ENCODE peak calls at places on chromosomes 11 and 22, in five cellular contexts. F, C, P, J and O are unnamed samples. For H3K4me1, the result is how much of the 10 kb centered on the place peaks cover.

GRCh38 chr22:42754658-42755057 is 34.0 kb upstream of the A4GALT start:
- DNase-seq in F (no peak), C (peak), P (no peak), J (no peak), O (no peak)

GRCh38 chr11:88555018-88555828 is 217.7 kb upstream of the CTSC start:
- DNase-seq in F (no peak), C (peak), P (no peak), J (peak), O (no peak)

GRCh38 chr11:59401262-59401552 is 25.0 kb downstream of the OR5A2 start:
- DNase-seq in F (no peak), C (no peak), P (no peak), J (no peak), O (no peak)

GRCh38 chr11:31827458-31828206 is 16.5 kb upstream of the PAX6 start:
- DNase-seq in F (no peak), C (peak), P (no peak), J (peak), O (peak)

GRCh38 chr11:1931791-1932480 is 12.4 kb downstream of the TNNT3 start:
- DNase-seq in F (no peak), C (no peak), P (no peak), J (no peak), O (no peak)

GRCh38 chr11:130428271-130428670 is at the start of gene ADAMTS8:
- DNase-seq in F (peak), C (no peak), P (no peak), J (no peak), O (no peak)

GRCh38 chr11:10694481-10695239 is 1.1 kb upstream of the IRAG1 start:
- DNase-seq in F (no peak), C (peak), P (no peak), J (peak), O (no peak)

GRCh38 chr22:19181786-19182471 is 3.4 kb upstream of the SLC25A1 start:
- DNase-seq in F (no peak), C (no peak), P (no peak), J (no peak), O (no peak)

GRCh38 chr22:40741116-40741515 is 61.8 kb downstream of the MCHR1 start:
- DNase-seq in F (no peak), C (no peak), P (no peak), J (no peak), O (no peak)

GRCh38 chr11:22567759-22568158 is 57.9 kb downstream of the FANCF start:
- DNase-seq in F (no peak), C (no peak), P (no peak), J (no peak), O (no peak)

GRCh38 chr22:27278986-27279385 is 522.6 kb downstream of the MN1 start:
- DNase-seq in F (no peak), C (no peak), P (no peak), J (no peak), O (no peak)

GRCh38 chr11:1158681-1159525 is 1.1 kb downstream of the MUC5AC start:
- DNase-seq in F (no peak), C (no peak), P (peak), J (no peak), O (no peak)

GRCh38 chr11:31761636-31762035 is 49.5 kb downstream of the PAX6 start:
- DNase-seq in F (no peak), C (no peak), P (no peak), J (no peak), O (no peak)

GRCh38 chr11:121293276-121293569 is 652 bp downstream of the SC5D start:
- DNase-seq in F (no peak), C (peak), P (no peak), J (peak), O (no peak)

DNA sequence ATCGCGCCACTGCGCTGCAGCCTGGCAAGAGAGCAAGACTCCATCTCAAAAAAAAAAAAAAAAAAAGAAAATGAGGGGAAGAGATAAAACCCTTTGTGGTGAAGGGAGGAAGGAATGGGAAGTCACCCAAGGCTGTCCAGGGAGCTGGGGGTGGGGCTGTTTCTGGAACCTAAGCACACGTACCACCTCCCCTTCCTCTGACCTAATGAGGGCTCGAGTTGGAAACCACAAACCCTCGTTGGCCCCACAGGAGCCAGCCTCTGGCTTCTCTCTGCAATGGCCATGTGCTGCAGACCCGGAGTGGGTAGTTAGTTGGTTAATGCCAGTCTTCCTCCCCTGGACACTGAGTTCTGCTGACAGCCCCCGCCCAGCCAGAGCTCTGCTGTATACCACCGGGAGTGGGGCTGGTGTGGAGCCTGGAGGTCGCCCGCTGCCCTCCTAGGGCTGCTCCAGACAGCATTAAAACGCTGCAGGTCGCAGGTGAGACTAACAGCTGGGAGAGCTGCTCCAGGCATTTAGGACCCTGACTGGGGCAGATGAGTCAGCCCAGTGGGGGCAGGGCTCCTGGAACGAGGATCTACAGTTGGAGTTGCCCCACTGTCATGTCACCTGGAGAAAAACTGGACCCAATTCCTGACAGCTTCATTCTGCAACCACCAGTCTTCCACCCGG is at the start of gene LGALS12:
- DNase-seq in F (no peak), C (no peak), P (peak), J (no peak), O (no peak)
- H2AK5ac ChIP-seq in F (peak), C (no peak), P (no peak), J (peak), O (no peak)

DNA sequence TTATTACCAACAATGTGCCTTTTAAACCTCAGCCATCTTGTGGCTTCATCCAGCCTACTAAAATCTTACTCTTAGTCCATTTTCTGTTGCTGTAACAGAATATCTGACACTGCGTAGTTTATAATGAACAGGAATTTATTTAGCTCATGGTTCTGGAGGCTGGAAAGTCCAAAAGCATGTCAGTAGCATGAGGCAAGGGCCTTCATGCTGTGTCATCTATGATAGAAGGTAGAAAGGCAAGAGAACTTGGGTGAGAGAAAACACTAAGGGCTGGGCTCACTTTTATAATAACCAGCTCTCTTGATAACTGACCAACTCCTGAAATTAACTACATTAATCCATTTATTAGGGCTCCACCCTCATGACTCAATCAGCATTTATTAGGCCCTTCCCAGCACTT is 13.5 kb downstream of the BTBD10 start:
- DNase-seq in F (no peak), C (no peak), P (no peak), J (no peak), O (no peak)
- H3K4me1 ChIP-seq in F (under half), C (under half), P (under half), J (under half), O (under half)

GRCh38 chr11:110859240-110859835 is 147.1 kb upstream of the ARHGAP20 start:
- DNase-seq in F (no peak), C (no peak), P (no peak), J (no peak), O (no peak)

GRCh38 chr11:110858556-110858921 is 146.3 kb upstream of the ARHGAP20 start:
- DNase-seq in F (no peak), C (no peak), P (no peak), J (no peak), O (no peak)

GRCh38 chr11:110866081-110866480 is 153.8 kb upstream of the ARHGAP20 start:
- DNase-seq in F (no peak), C (no peak), P (no peak), J (no peak), O (no peak)

GRCh38 chr11:110859998-110860397 is 147.8 kb upstream of the ARHGAP20 start:
- DNase-seq in F (no peak), C (no peak), P (no peak), J (no peak), O (no peak)

GRCh38 chr11:110862407-110862806 is 150.2 kb upstream of the ARHGAP20 start:
- DNase-seq in F (no peak), C (no peak), P (no peak), J (no peak), O (no peak)
- H2BK15ac ChIP-seq in F (no peak), C (no peak), P (no peak), J (no peak), O (no peak)

DNA sequence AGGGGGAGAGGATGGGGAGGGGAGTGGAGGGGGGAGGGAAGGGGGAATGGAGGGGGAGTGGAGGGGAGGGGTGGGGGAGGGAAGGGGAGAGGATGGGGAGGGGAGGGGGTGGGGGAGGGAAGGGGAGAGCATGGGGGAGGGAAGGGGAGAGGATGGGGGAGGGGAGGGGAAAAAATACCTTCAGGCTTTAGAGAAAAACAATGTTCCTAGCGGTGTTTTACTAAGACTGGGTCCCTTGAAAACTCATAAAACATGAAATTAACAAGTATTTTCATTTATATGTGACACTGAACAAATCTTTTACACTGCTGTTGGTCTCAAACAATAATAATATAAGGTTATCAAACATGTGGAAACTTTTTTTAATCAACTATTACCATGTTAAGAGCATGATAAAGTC is 42.4 kb downstream of the RSF1 start:
- DNase-seq in F (no peak), C (no peak), P (no peak), J (no peak), O (no peak)
- H2AK5ac ChIP-seq in F (no peak), C (no peak), P (no peak), J (no peak), O (no peak)

DNA sequence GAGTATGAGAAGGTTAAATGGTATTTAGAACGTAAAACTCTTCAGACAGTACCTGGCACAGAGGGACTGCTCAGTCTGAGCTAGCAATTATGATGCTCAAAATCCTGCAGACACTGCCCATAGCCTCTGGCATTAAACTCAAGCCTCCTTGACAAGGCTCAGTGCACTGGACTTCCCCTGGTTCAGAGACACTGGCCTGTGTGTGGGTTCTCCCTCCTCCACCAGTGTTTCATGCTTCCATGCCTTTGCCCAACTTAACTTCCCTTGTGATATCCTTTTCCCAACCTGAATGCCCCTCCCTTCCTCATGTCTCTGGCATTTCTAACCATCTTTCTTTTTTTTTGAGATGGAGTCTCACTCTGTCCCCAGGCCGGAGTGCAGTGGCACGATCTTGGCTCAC is 9.1 kb downstream of the LTBP3 start:
- DNase-seq in F (no peak), C (no peak), P (no peak), J (no peak), O (no peak)
- H3K4me1 ChIP-seq in F (under half), C (under half), P (under half), J (under half), O (under half)

GRCh38 chr11:48538991-48539390 is 50.4 kb downstream of the OR4A47 start:
- DNase-seq in F (no peak), C (no peak), P (no peak), J (no peak), O (no peak)
- H2BK15ac ChIP-seq in F (no peak), C (no peak), P (no peak), J (no peak), O (no peak)

GRCh38 chr11:120057028-120057330 is 80.9 kb downstream of the TRIM29 start:
- DNase-seq in F (peak), C (no peak), P (no peak), J (no peak), O (no peak)
- H2AK5ac ChIP-seq in F (no peak), C (no peak), P (no peak), J (no peak), O (peak)

DNA sequence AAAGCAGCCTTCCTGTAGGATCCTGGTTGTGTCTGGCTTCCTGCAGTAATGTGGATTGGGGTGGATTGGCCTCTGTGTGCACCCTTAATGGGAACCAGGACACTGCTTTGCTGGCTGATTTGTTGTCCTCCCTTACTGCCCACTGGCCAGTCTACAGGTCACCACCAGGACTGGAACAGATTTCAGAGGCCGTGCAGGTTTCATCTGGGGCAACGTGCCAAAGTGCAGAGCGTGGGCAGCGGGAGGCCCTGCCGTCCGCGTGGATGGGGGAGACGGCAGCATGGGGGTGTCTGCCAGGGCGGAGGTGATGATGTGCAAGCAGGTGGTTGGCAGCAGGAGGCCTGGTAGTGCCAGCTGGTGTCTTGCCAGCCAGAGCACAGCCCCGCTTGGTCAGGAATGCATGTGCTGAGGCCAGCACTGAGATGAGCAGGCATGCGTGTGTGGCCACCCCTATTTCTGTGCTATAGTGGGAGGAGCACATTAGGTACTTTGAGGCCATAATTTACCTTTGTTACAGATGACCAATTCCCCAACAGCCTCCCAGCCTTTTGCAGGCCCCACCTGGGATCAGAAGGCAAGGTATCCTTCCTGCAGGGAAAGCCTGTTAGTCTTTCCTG is 24.3 kb downstream of the BCR start:
- DNase-seq in F (no peak), C (no peak), P (no peak), J (no peak), O (no peak)
- H3K4me1 ChIP-seq in F (under half), C (under half), P (under half), J (under half), O (under half)